ENCODE peak calls at places on chromosomes 12 and 14, in four cellular contexts. V is T-helper 1 cell; U is omental fat pad; C is CD4-positive, alpha-beta memory T cell. D is an unnamed sample.

GRCh38 chr12:29088611-29089219 is 60.4 kb upstream of the FAR2 start:
- DNase-seq in V (no peak), U (no peak), C (peak), D (peak)

GRCh38 chr14:73526036-73526984 is 10.6 kb upstream of the ACOT1 start:
- DNase-seq in V (no peak), U (no peak), C (no peak), D (no peak)

GRCh38 chr12:32240833-32241232 is 134.2 kb downstream of the BICD1 start:
- DNase-seq in V (no peak), U (no peak), C (no peak), D (no peak)

GRCh38 chr14:29536886-29537511 is 390.6 kb downstream of the PRKD1 start:
- DNase-seq in V (no peak), U (no peak), C (no peak), D (peak)

GRCh38 chr12:89707992-89708792 is 446 bp downstream of the ATP2B1 start:
- DNase-seq in V (peak), U (no peak), C (no peak), D (no peak)

GRCh38 chr12:4116251-4117111 is 157.1 kb upstream of the CCND2 start:
- DNase-seq in V (no peak), U (no peak), C (no peak), D (no peak)

GRCh38 chr12:10121278-10121677 is 8.7 kb downstream of the CLEC7A start:
- DNase-seq in V (no peak), U (no peak), C (no peak), D (no peak)

GRCh38 chr12:19115285-19115684 is 14.2 kb upstream of the PLEKHA5 start:
- DNase-seq in V (no peak), U (no peak), C (no peak), D (no peak)

GRCh38 chr14:25041898-25042297 is 8.0 kb downstream of the STXBP6 start:
- DNase-seq in V (no peak), U (no peak), C (no peak), D (no peak)

GRCh38 chr12:93790472-93791152 is 113.4 kb downstream of the CRADD start:
- DNase-seq in V (no peak), U (no peak), C (no peak), D (no peak)

GRCh38 chr12:12995088-12995487 is 5.0 kb downstream of the HEBP1 start:
- DNase-seq in V (no peak), U (no peak), C (no peak), D (no peak)

GRCh38 chr12:55019784-55020183 is at the start of gene NEUROD4:
- DNase-seq in V (no peak), U (no peak), C (peak), D (no peak)

GRCh38 chr12:127024791-127025190 is 1242.2 kb upstream of the TMEM132C start:
- DNase-seq in V (no peak), U (no peak), C (no peak), D (no peak)

GRCh38 chr14:90985601-90986242 is 74.7 kb downstream of the RPS6KA5 start:
- DNase-seq in V (no peak), U (no peak), C (no peak), D (no peak)

GRCh38 chr12:8913702-8914032 is 642 bp upstream of the PHC1 start:
- DNase-seq in V (no peak), U (no peak), C (no peak), D (no peak)

GRCh38 chr14:65910108-65910507 is 497.6 kb downstream of the FUT8 start:
- DNase-seq in V (no peak), U (no peak), C (no peak), D (no peak)

GRCh38 chr14:80055226-80055625 is 156.1 kb downstream of the DIO2 start:
- DNase-seq in V (no peak), U (no peak), C (no peak), D (no peak)

GRCh38 chr14:71328183-71328582 is 420.9 kb downstream of the PCNX1 start:
- DNase-seq in V (no peak), U (no peak), C (no peak), D (peak)

GRCh38 chr14:35385042-35385839 is 19.3 kb downstream of the NFKBIA start:
- DNase-seq in V (no peak), U (no peak), C (no peak), D (no peak)

GRCh38 chr12:114815157-114815556 is 131.2 kb upstream of the TBX3 start:
- DNase-seq in V (no peak), U (no peak), C (no peak), D (no peak)

GRCh38 chr14:68820536-68820935 is 27.7 kb upstream of the ZFP36L1 start:
- DNase-seq in V (no peak), U (no peak), C (peak), D (peak)

GRCh38 chr12:19068137-19068536 is 61.4 kb upstream of the PLEKHA5 start:
- DNase-seq in V (no peak), U (no peak), C (no peak), D (no peak)

GRCh38 chr12:6965714-6966113 is 4.8 kb downstream of the PHB2 start:
- DNase-seq in V (no peak), U (no peak), C (no peak), D (no peak)

GRCh38 chr14:26598081-26598671 is 343 bp upstream of the NOVA1 start:
- DNase-seq in V (no peak), U (peak), C (no peak), D (peak)

GRCh38 chr12:58034311-58034710 is 92.9 kb downstream of the ATP23 start:
- DNase-seq in V (no peak), U (no peak), C (no peak), D (no peak)

GRCh38 chr12:76947270-76947669 is 68.5 kb upstream of the CSRP2 start:
- DNase-seq in V (no peak), U (no peak), C (no peak), D (no peak)

GRCh38 chr12:12880537-12880936 is 10.8 kb upstream of the GPRC5A start:
- DNase-seq in V (no peak), U (no peak), C (no peak), D (peak)

GRCh38 chr12:45988259-45988658 is 2.1 kb downstream of the SCAF11 start:
- DNase-seq in V (no peak), U (no peak), C (no peak), D (no peak)

GRCh38 chr12:120101182-120101581 is 15.4 kb downstream of the RAB35 start:
- DNase-seq in V (no peak), U (no peak), C (no peak), D (no peak)